ENCODE peak calls at places on chromosome 9, in nine cellular contexts. O is left ventricle myocardium inferior, D is fibroblast of lung, H is right lobe of liver, K is B cell, M is A549, I is cardiac muscle cell, Y is AG04450, W is psoas muscle. T is an unnamed sample.

GRCh38 chr9:129430940-129431693 is 189.8 kb downstream of the C9orf50 start:
- DNase-seq in K (no peak), W (no peak), D (no peak), M (no peak), I (no peak), Y (no peak), O (no peak), H (no peak), T (no peak)

GRCh38 chr9:103804077-103804735 is 289.9 kb upstream of the SMC2 start:
- DNase-seq in H (no peak), D (no peak), O (no peak), I (peak; percentile 21), K (no peak), W (no peak), Y (no peak), M (peak; percentile 19), T (peak; percentile 53)

GRCh38 chr9:32136700-32137339 is 247.6 kb upstream of the ACO1 start:
- DNase-seq in M (no peak), I (no peak), H (peak; percentile 34), K (no peak), W (no peak), D (no peak), O (no peak), Y (no peak), T (no peak)

GRCh38 chr9:35756743-35757526 is 2.9 kb upstream of the MSMP start:
- DNase-seq in D (no peak), I (peak; percentile 17), W (peak; percentile 87), H (peak; percentile 85), M (peak; percentile 64), Y (no peak), K (peak; percentile 75), O (peak; percentile 72), T (no peak)

GRCh38 chr9:133516256-133516960 is 8.4 kb downstream of the MYMK start:
- DNase-seq in W (peak; percentile 32), D (no peak), M (no peak), I (no peak), Y (no peak), H (no peak), K (no peak), O (no peak), T (no peak)

GRCh38 chr9:127140181-127140580 is 17.7 kb upstream of the ANGPTL2 start:
- DNase-seq in Y (no peak), M (no peak), O (no peak), H (no peak), I (no peak), K (no peak), D (no peak), W (no peak), T (no peak)

GRCh38 chr9:19320495-19320894 is 59.5 kb downstream of the RPS6 start:
- DNase-seq in H (no peak), Y (no peak), K (no peak), M (no peak), O (no peak), W (no peak), I (peak; percentile 15), D (peak; percentile 19), T (no peak)

GRCh38 chr9:93810028-93810971 is 144.9 kb downstream of the BARX1 start:
- DNase-seq in K (peak; percentile 30), H (no peak), W (no peak), Y (no peak), M (no peak), O (no peak), I (no peak), D (no peak), T (no peak)

GRCh38 chr9:14315754-14316573 is 2.0 kb upstream of the NFIB start:
- DNase-seq in K (peak; percentile 43), Y (no peak), W (peak; percentile 65), O (peak; percentile 35), M (peak; percentile 48), H (peak; percentile 31), I (peak; percentile 84), D (peak; percentile 56), T (peak; percentile 22)

GRCh38 chr9:14314424-14314928 is 535 bp upstream of the NFIB start:
- DNase-seq in M (peak; percentile 82), H (peak; percentile 78), W (peak; percentile 85), K (peak; percentile 43), D (peak; percentile 94), O (peak; percentile 83), I (peak; percentile 98), Y (no peak), T (peak; percentile 90)

GRCh38 chr9:14316574-14317304 is 2.8 kb upstream of the NFIB start:
- DNase-seq in Y (no peak), O (no peak), W (peak; percentile 52), D (no peak), K (no peak), H (no peak), M (no peak), I (no peak), T (no peak)

GRCh38 chr9:14313951-14314423 is at the start of gene NFIB:
- DNase-seq in K (peak; percentile 51), Y (no peak), I (peak; percentile 66), H (peak; percentile 63), M (peak; percentile 18), D (peak; percentile 68), O (peak; percentile 58), W (peak; percentile 88), T (peak; percentile 44)

GRCh38 chr9:14314929-14315753 is 1.2 kb upstream of the NFIB start:
- DNase-seq in Y (no peak), H (peak; percentile 96), I (peak; percentile 98), W (peak; percentile 98), M (peak; percentile 70), K (peak; percentile 66), D (peak; percentile 91), O (peak; percentile 98), T (peak; percentile 78)
- TF ChIP-seq CTCF in Y (no peak), H (no peak), I (no peak), W (peak; percentile 5), M (no peak), K (no peak), D (no peak), O (no peak), T (no peak)

GRCh38 chr9:136267261-136268111 is 21.9 kb upstream of the QSOX2 start:
- DNase-seq in M (peak; percentile 89), H (peak; percentile 88), W (peak; percentile 88), D (peak; percentile 84), O (peak; percentile 80), I (peak; percentile 89), Y (peak; percentile 49), K (peak; percentile 98), T (peak; percentile 66)
- TF ChIP-seq CTCF in M (peak; percentile 29), H (peak; percentile 37), W (no peak), D (peak; percentile 34), O (peak; percentile 28), I (peak; percentile 29), Y (peak; percentile 36), K (peak; percentile 38), T (peak; percentile 52)

GRCh38 chr9:109249615-109250014 is 71.2 kb downstream of the EPB41L4B start:
- DNase-seq in H (no peak), K (no peak), O (no peak), M (no peak), D (no peak), Y (no peak), I (no peak), W (no peak), T (no peak)

GRCh38 chr9:109247228-109247627 is 73.6 kb downstream of the EPB41L4B start:
- DNase-seq in W (no peak), I (no peak), D (no peak), O (no peak), K (no peak), Y (no peak), M (no peak), H (no peak), T (no peak)

GRCh38 chr9:109246533-109246932 is 74.3 kb downstream of the EPB41L4B start:
- DNase-seq in I (no peak), D (no peak), H (no peak), Y (no peak), O (no peak), M (no peak), W (no peak), K (no peak), T (no peak)

GRCh38 chr9:109250311-109250741 is 70.5 kb downstream of the EPB41L4B start:
- DNase-seq in D (no peak), Y (no peak), W (no peak), H (no peak), K (no peak), I (no peak), M (no peak), O (no peak), T (no peak)

DNA sequence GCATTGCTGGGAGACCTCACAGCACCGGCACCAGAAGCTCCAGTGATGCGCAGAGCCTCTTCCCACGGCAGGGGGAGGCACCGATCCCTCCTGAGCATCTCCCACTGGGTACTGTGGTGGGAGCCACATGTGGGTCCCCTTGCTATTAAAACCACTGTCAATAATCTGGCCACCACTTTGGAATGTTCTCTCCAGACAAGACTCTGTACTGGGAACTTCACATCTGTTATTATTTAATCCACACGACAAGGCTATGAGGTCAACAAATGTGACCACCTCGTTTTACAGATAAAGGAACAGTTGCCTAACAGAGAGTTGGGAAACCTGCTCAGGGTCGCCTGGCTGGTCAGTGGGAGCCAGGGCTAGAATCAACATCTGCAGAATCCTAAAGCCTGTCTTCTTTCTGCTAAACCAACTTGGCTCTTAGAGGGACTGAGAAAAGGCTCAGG is 72.7 kb downstream of the EPB41L4B start:
- DNase-seq in W (no peak), D (peak; percentile 20), I (peak; percentile 30), H (peak; percentile 41), O (no peak), K (no peak), Y (no peak), M (peak; percentile 46), T (peak; percentile 12)
- TF ChIP-seq CTCF in W (no peak), D (no peak), I (peak; percentile 14), H (peak; percentile 16), O (no peak), K (no peak), Y (no peak), M (no peak), T (peak; percentile 46)

GRCh38 chr9:122348288-122348777 is 22.5 kb upstream of the PTGS1 start:
- DNase-seq in D (no peak), W (no peak), M (no peak), K (no peak), H (no peak), O (no peak), Y (no peak), I (no peak), T (no peak)

GRCh38 chr9:122346478-122347347 is 24.1 kb upstream of the PTGS1 start:
- DNase-seq in K (peak; percentile 76), I (peak; percentile 53), O (peak; percentile 63), W (peak; percentile 70), D (no peak), H (peak; percentile 71), Y (no peak), M (peak; percentile 16), T (no peak)

GRCh38 chr9:122349201-122349600 is 21.6 kb upstream of the PTGS1 start:
- DNase-seq in W (no peak), O (no peak), K (no peak), D (no peak), I (no peak), M (no peak), H (no peak), Y (no peak), T (no peak)

GRCh38 chr9:122348791-122349190 is 22.0 kb upstream of the PTGS1 start:
- DNase-seq in D (no peak), M (no peak), W (no peak), H (no peak), K (no peak), O (no peak), I (no peak), Y (no peak), T (no peak)

DNA sequence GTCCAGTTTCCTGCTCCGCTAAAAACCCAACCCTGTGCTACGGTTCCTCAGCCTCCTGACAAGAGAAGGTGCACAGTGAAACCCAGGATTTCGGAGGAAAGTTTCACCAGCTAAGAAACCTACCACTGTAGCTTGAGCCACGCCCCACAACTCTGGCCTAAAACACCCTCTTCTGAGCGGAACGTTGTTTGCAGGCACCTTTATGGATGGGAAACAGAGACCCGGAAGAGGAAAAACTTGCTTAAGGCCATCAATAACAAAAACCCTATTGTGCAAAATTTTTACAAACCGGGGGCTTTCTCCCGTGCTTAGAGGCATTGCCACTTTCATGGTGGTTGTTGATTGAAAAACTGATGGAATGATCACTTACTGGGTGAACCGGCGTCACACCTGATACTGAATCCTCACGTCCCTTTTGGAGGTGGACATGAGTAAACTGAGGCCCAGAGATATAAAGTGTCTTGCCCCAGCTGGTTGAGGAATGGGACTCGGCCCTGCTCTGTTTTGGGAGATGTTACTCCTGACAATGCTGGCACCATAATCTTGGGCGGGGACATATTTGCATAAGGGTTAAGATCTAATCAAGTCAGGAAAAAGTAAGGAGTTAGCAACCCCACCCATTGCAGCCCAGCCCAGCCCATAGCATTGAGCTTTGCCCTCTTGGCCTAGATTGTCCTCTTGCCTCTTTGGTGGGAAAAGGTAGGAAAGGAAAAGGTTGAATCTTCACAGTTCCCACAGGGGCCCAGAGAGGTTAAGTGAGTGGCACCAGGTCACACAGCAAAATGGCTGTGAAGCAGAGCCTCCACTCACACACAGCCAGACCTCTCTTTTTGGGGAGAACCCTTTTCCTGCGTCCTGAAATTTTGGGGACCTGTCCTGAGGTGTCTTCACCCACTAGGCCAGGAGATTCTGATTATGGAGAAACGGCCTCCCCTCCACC is 23.2 kb upstream of the PTGS1 start:
- DNase-seq in K (no peak), H (no peak), I (peak; percentile 60), Y (no peak), O (no peak), W (no peak), M (peak; percentile 38), D (no peak), T (no peak)
- TF ChIP-seq CTCF in K (no peak), H (no peak), I (no peak), Y (no peak), O (no peak), W (no peak), M (no peak), D (no peak), T (no peak)